ENCODE peak calls at places on chromosome 10, in four cellular contexts. W, U, H and I are unnamed samples.

GRCh38 chr10:32413513-32413912 is 32.4 kb upstream of the CCDC7 start:
- DNase-seq in W (no peak), H (no peak), U (no peak), I (no peak)

GRCh38 chr10:96873086-96873485 is 41.0 kb downstream of the LCOR start:
- DNase-seq in W (no peak), U (no peak), H (no peak), I (no peak)

GRCh38 chr10:90588222-90588621 is 269.6 kb downstream of the HTR7 start:
- DNase-seq in H (no peak), W (no peak), U (no peak), I (no peak)

GRCh38 chr10:106919798-106920382 is 244.6 kb downstream of the SORCS1 start:
- DNase-seq in W (no peak), H (no peak), U (no peak), I (no peak)

GRCh38 chr10:102675151-102675886 is 31.0 kb downstream of the TRIM8 start:
- DNase-seq in U (no peak), H (no peak), W (no peak), I (no peak)

GRCh38 chr10:99461230-99461629 is 30.8 kb upstream of the GOT1 start:
- DNase-seq in H (no peak), U (no peak), W (no peak), I (no peak)

GRCh38 chr10:63554666-63555065 is 33.5 kb downstream of the REEP3 start:
- DNase-seq in W (no peak), U (no peak), H (no peak), I (no peak)

GRCh38 chr10:15784237-15784636 is 64.5 kb upstream of the ITGA8 start:
- DNase-seq in U (no peak), H (no peak), W (no peak), I (no peak)

GRCh38 chr10:130429809-130430208 is 293.6 kb downstream of the GLRX3 start:
- DNase-seq in W (no peak), U (no peak), H (no peak), I (no peak)

GRCh38 chr10:91883549-91884542 is 25.4 kb downstream of the FGFBP3 start:
- DNase-seq in H (peak; percentile 46), W (no peak), U (no peak), I (peak; percentile 49)

GRCh38 chr10:95792211-95792780 is 36.3 kb downstream of the ENTPD1 start:
- DNase-seq in H (no peak), W (no peak), U (no peak), I (no peak)

GRCh38 chr10:98608417-98608816 is 161.7 kb upstream of the HPS1 start:
- DNase-seq in U (peak; percentile 48), H (no peak), W (no peak), I (peak; percentile 60)

GRCh38 chr10:48590945-48591344 is 13.9 kb downstream of the ARHGAP22 start:
- DNase-seq in H (no peak), U (no peak), W (no peak), I (no peak)

GRCh38 chr10:103648231-103648950 is 154.9 kb downstream of the NEURL1 start:
- DNase-seq in U (no peak), H (no peak), W (no peak), I (peak; percentile 69)

GRCh38 chr10:131728829-131729228 is 172.0 kb upstream of the PPP2R2D start:
- DNase-seq in H (no peak), U (no peak), W (peak; percentile 4), I (no peak)

GRCh38 chr10:7339503-7339902 is 71.3 kb downstream of the SFMBT2 start:
- DNase-seq in W (no peak), U (no peak), H (no peak), I (no peak)

GRCh38 chr10:75599875-75600648 is 168.6 kb downstream of the LRMDA start:
- DNase-seq in W (no peak), U (no peak), H (no peak), I (no peak)

GRCh38 chr10:1102392-1102791 is 46.2 kb downstream of the WDR37 start:
- DNase-seq in W (no peak), U (no peak), H (no peak), I (no peak)

GRCh38 chr10:53624722-53625121 is 852.1 kb upstream of the MBL2 start:
- DNase-seq in U (no peak), H (no peak), W (no peak), I (no peak)

GRCh38 chr10:14659626-14660196 is 115.0 kb downstream of the FAM107B start:
- DNase-seq in U (peak; percentile 42), H (no peak), W (no peak), I (no peak)

GRCh38 chr10:125263551-125263950 is 103.2 kb upstream of the CTBP2 start:
- DNase-seq in U (no peak), H (no peak), W (no peak), I (no peak)

GRCh38 chr10:93290661-93291354 is 191.3 kb downstream of the MYOF start:
- DNase-seq in H (no peak), W (no peak), U (no peak), I (no peak)

GRCh38 chr10:14693891-14694290 is 80.8 kb downstream of the FAM107B start:
- DNase-seq in U (no peak), H (no peak), W (no peak), I (no peak)

GRCh38 chr10:86218160-86218559 is 148.4 kb downstream of the GRID1 start:
- DNase-seq in W (no peak), U (no peak), H (no peak), I (no peak)

GRCh38 chr10:112344261-112344660 is 29.7 kb upstream of the ACSL5 start:
- DNase-seq in W (no peak), H (no peak), U (no peak), I (no peak)

GRCh38 chr10:15719899-15720634 is at the start of gene ITGA8:
- DNase-seq in W (peak; percentile 23), U (peak; percentile 43), H (no peak), I (peak; percentile 55)

GRCh38 chr10:71127019-71127534 is 85.3 kb upstream of the UNC5B start:
- DNase-seq in U (no peak), W (no peak), H (no peak), I (no peak)

GRCh38 chr10:62049815-62050626 is 148.5 kb downstream of the ARID5B start:
- DNase-seq in W (no peak), H (no peak), U (no peak), I (no peak)

GRCh38 chr10:84427903-84428650 is 99.7 kb downstream of the CCSER2 start:
- DNase-seq in H (no peak), W (no peak), U (no peak), I (no peak)

GRCh38 chr10:74206727-74207126 is 55.7 kb downstream of the ADK start:
- DNase-seq in W (peak; percentile 25), U (no peak), H (no peak), I (peak; percentile 19)

GRCh38 chr10:66564341-66564740 is 361.5 kb upstream of the LRRTM3 start:
- DNase-seq in W (no peak), U (no peak), H (no peak), I (no peak)

GRCh38 chr10:28769147-28769604 is 91.9 kb downstream of the BAMBI start:
- DNase-seq in U (no peak), H (no peak), W (no peak), I (no peak)

GRCh38 chr10:90148121-90148855 is 446.9 kb downstream of the KIF20B start:
- DNase-seq in U (no peak), W (no peak), H (no peak), I (no peak)

GRCh38 chr10:69057261-69057950 is 30.5 kb upstream of the SRGN start:
- DNase-seq in H (no peak), U (peak; percentile 73), W (no peak), I (no peak)

GRCh38 chr10:78260141-78260540 is 226.5 kb downstream of the RPS24 start:
- DNase-seq in W (no peak), U (no peak), H (no peak), I (no peak)

GRCh38 chr10:113037222-113037621 is 87.2 kb downstream of the TCF7L2 start:
- DNase-seq in H (no peak), U (no peak), W (no peak), I (no peak)

GRCh38 chr10:42783181-42783549 is 570 bp downstream of the BMS1 start:
- DNase-seq in U (peak; percentile 34), W (peak; percentile 31), H (peak; percentile 29), I (peak; percentile 48)

GRCh38 chr10:69715156-69715898 is 85.3 kb downstream of the FAM241B start:
- DNase-seq in U (no peak), H (no peak), W (no peak), I (no peak)

GRCh38 chr10:12405342-12406320 is 56.3 kb downstream of the CAMK1D start:
- DNase-seq in U (no peak), H (no peak), W (no peak), I (no peak)